ENCODE peak calls at places on chromosomes 11 and 22, in eight cellular contexts. W is pancreas, S is HepG2, O is ascending aorta, E is left ventricle myocardium inferior, P is tibial artery, D is breast epithelium, B is GM23248. Q is an unnamed sample.

GRCh38 chr11:19728436-19728835 is 15.8 kb downstream of the NAV2 start:
- DNase-seq in D (no peak), S (no peak), B (peak; percentile 78), P (peak; percentile 75), O (no peak), E (no peak), W (no peak), Q (no peak)

GRCh38 chr11:74902342-74902741 is 46.5 kb downstream of the XRRA1 start:
- DNase-seq in W (no peak), E (no peak), D (no peak), O (no peak), S (no peak), B (no peak), P (no peak), Q (no peak)

GRCh38 chr11:68552542-68552941 is 92.0 kb downstream of the PPP6R3 start:
- DNase-seq in O (no peak), E (no peak), B (no peak), P (no peak), W (no peak), S (no peak), D (no peak), Q (no peak)

GRCh38 chr11:17479284-17480214 is 2.9 kb upstream of the ABCC8 start:
- DNase-seq in S (no peak), P (no peak), W (no peak), D (no peak), B (peak; percentile 19), E (no peak), O (no peak), Q (no peak)

GRCh38 chr11:70203749-70204465 is 811 bp downstream of the FADD start:
- DNase-seq in S (peak; percentile 59), D (no peak), W (peak; percentile 43), B (peak; percentile 96), P (no peak), O (peak; percentile 88), E (no peak), Q (no peak)

GRCh38 chr22:26479043-26479791 is 4.4 kb downstream of the HPS4 start:
- DNase-seq in B (no peak), E (no peak), S (peak; percentile 31), O (no peak), D (no peak), P (no peak), W (no peak), Q (no peak)

GRCh38 chr11:36631704-36632287 is 33.8 kb upstream of the RAG2 start:
- DNase-seq in S (no peak), D (no peak), P (no peak), E (no peak), W (no peak), B (no peak), O (no peak), Q (no peak)

GRCh38 chr22:32665676-32666075 is 135.8 kb upstream of the TIMP3 start:
- DNase-seq in W (no peak), D (no peak), B (peak; percentile 33), O (no peak), S (no peak), P (no peak), E (no peak), Q (no peak)

GRCh38 chr22:19120829-19121630 is 1.2 kb downstream of the DGCR2 start:
- DNase-seq in S (peak; percentile 63), W (peak; percentile 74), O (no peak), D (peak; percentile 70), B (peak; percentile 75), E (no peak), P (no peak), Q (no peak)

GRCh38 chr11:13874596-13874995 is 87.9 kb upstream of the SPON1 start:
- DNase-seq in P (no peak), D (no peak), O (no peak), B (no peak), S (no peak), E (no peak), W (no peak), Q (no peak)

GRCh38 chr11:116890193-116890592 is 52.8 kb upstream of the APOA1 start:
- DNase-seq in W (no peak), O (no peak), D (no peak), B (no peak), S (no peak), P (no peak), E (no peak), Q (no peak)

DNA sequence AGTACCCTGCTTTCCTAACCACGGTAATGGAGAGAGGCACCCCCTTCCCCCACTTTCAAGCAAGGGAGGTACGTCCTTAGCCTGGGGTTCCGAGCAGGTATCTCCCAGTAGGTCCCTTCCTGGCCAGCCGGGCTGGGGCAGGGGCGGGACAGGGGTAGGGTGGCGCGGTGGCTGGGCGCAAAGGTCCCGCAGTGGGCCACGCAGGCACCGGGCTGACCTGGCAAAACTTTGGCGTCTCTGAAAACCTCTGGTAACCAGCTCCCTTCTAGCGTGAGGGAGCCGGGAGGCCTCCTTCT is 323 bp upstream of the P2RY2 start:
- DNase-seq in S (no peak), W (no peak), O (no peak), D (no peak), B (no peak), E (no peak), P (no peak), Q (no peak)
- H3K27ac ChIP-seq in S (no peak overlapping the region), W (no peak overlapping the region), O (peak overlapping the region; percentile 11), D (peak overlapping the region; percentile 68), B (no peak overlapping the region), E (peak overlapping the region; percentile 90), P (peak overlapping the region; percentile 6), Q (no peak overlapping the region)

DNA sequence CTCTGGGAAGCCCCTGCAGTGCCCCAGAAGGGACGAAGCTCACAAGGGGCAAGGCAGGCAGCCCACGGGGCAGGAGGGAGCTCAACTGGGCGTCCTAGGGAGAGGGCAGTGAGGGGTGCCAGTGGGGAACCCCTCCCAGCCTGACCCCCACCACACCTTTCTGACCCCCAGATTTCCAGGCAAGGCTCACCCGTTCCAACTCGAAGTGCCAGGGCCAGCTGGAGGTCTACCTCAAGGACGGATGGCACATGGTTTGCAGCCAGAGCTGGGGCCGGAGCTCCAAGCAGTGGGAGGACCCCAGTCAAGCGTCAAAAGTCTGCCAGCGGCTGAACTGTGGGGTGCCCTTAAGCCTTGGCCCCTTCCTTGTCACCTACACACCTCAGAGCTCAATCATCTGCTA is 15.7 kb downstream of the CD5 start:
- DNase-seq in O (no peak), P (no peak), B (no peak), W (no peak), E (no peak), S (no peak), D (no peak), Q (no peak)
- H3K27ac ChIP-seq in O (no peak overlapping the region), P (no peak overlapping the region), B (no peak overlapping the region), W (no peak overlapping the region), E (no peak overlapping the region), S (no peak overlapping the region), D (no peak overlapping the region), Q (no peak overlapping the region)

GRCh38 chr11:44474702-44475101 is 90.8 kb upstream of the CD82 start:
- DNase-seq in B (no peak), D (no peak), W (no peak), S (no peak), O (no peak), P (no peak), E (no peak), Q (no peak)
- H3K27ac ChIP-seq in B (no peak overlapping the region), D (no peak overlapping the region), W (no peak overlapping the region), S (no peak overlapping the region), O (no peak overlapping the region), P (no peak overlapping the region), E (no peak overlapping the region), Q (no peak overlapping the region)

DNA sequence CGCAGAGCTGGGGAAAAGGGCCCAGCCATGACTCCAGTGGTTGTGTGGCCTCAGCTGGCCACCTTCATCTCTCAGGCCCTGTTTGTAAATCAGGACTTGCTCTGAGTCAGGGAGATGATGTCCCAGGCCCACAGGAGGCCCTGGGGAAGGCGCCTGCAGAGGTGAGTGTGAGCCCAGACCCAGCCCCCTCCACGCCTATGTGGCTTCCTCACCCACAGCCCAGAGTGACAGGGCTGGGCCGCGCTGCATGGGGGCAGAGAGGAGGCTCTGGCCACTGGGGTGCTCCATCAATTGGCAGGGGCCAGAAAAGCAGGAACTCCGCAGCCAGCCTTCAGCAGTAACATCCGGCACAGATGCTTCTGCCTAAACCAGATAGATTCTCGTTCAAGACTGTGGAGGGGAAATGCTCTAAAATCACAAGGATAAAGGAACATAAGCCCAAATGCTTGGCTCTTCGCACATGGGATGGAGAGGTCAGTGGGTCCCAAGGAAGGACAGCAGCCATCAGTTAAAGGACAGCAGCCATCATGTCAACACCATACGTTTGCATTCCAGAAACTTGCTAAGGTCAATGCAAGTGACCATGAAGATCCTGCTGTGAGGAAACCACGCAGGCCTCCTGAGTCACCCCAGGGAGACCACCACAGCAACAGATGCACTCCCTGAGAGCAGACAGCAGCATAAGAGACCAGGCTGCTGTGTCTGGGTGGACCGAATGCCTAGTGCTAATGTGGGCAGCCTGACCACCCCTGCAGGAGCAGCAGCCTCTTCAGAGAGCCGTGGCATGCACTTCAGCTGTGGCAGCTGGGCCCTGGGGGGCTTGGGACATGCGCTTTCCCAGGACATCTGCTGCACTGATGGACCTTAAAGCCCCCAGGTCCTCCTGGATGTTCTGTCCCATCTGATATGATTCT is 28.3 kb downstream of the OSBPL5 start:
- DNase-seq in W (no peak), P (peak; percentile 62), O (peak; percentile 43), B (no peak), S (no peak), E (peak; percentile 16), D (no peak), Q (no peak)
- H3K27ac ChIP-seq in W (no peak overlapping the region), P (no peak overlapping the region), O (no peak overlapping the region), B (no peak overlapping the region), S (no peak overlapping the region), E (peak overlapping the region; percentile 41), D (no peak overlapping the region), Q (no peak overlapping the region)

DNA sequence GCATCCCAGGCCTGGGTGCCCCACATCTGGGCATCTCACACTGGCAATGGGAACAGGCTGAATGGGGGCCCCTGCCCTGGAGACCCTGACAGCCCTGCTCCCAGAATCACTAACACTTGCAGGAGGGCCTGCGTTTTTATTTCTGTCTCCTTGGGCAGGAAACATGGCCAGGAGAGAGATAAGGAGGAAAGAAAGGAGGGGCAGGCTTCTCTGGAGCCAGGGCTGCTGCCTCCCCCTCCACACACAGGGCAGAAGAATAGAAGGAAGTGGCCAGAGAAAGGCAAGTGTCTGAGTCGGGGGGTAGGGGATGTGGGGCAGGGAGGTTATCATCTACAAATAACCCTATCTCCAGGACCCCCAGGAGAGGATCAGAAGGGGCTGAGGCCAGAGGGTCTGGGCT is 25.5 kb upstream of the TSPAN18 start:
- DNase-seq in E (no peak), B (no peak), D (no peak), P (no peak), S (no peak), W (no peak), O (no peak), Q (no peak)
- H3K27ac ChIP-seq in E (peak overlapping the region; percentile 59), B (no peak overlapping the region), D (no peak overlapping the region), P (no peak overlapping the region), S (no peak overlapping the region), W (no peak overlapping the region), O (no peak overlapping the region), Q (no peak overlapping the region)

GRCh38 chr22:38043151-38044039 is 13.8 kb upstream of the PICK1 start:
- DNase-seq in B (no peak), W (no peak), E (no peak), P (no peak), S (no peak), O (no peak), D (no peak), Q (no peak)
- H3K27ac ChIP-seq in B (no peak overlapping the region), W (no peak overlapping the region), E (no peak overlapping the region), P (no peak overlapping the region), S (no peak overlapping the region), O (no peak overlapping the region), D (peak overlapping the region; percentile 38), Q (peak overlapping the region; percentile 100)

DNA sequence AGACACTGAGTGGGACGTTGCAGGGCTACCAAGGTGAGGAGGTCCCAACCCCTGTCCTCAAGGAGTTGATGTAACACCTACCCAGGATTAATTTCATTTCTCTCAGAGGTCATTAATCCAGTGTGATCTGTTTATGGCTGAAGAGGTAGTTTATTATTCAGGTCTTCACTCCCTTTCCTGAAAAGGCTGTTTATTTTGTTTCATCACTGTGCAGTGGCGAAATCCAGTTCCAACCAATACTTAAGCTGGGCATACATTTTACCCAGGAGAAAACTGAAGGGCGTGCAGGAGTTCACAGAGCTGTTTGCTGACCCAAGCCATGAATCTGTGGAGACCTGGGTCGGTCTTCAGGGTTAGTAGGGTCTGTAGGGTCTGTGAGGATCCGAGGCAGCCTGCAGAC is 2.7 kb upstream of the PTPRJ start:
- DNase-seq in O (no peak), W (no peak), E (no peak), S (no peak), B (no peak), P (peak; percentile 16), D (no peak), Q (no peak)
- H3K27ac ChIP-seq in O (no peak overlapping the region), W (no peak overlapping the region), E (no peak overlapping the region), S (no peak overlapping the region), B (no peak overlapping the region), P (no peak overlapping the region), D (no peak overlapping the region), Q (no peak overlapping the region)